ENCODE peak calls at places on chromosome X, in eight cellular contexts. Z, Q, X, M, I, B, G and N are unnamed samples. For H3K27me3, the result is how much of the 10 kb centered on the place peaks cover.

GRCh38 chrX:10726647-10727046 is 106.3 kb upstream of the MID1 start:
- DNase-seq in Z (no peak), Q (no peak), X (no peak), M (no peak), I (no peak), B (no peak), G (peak), N (peak)

GRCh38 chrX:70042399-70043371 is 7.1 kb downstream of the AWAT2 start:
- DNase-seq in Z (no peak), Q (no peak), X (no peak), M (no peak), I (no peak), B (no peak), G (peak), N (peak)

GRCh38 chrX:46561931-46562721 is 11.4 kb upstream of the CHST7 start:
- DNase-seq in Z (no peak), Q (no peak), X (no peak), M (no peak), I (no peak), B (no peak), G (peak), N (no peak)

GRCh38 chrX:136209016-136209738 is 42.0 kb downstream of the MAP7D3 start:
- DNase-seq in Z (peak), Q (peak), X (no peak), M (no peak), I (no peak), B (peak), G (peak), N (peak)

GRCh38 chrX:152149648-152150047 is 11.3 kb upstream of the MAGEA10 start:
- DNase-seq in Z (no peak), Q (no peak), X (no peak), M (no peak), I (no peak), B (no peak), G (no peak), N (no peak)

GRCh38 chrX:121457096-121457495 is 409.7 kb downstream of the GLUD2 start:
- DNase-seq in Z (no peak), Q (no peak), X (no peak), M (no peak), I (no peak), B (no peak), G (no peak), N (no peak)

GRCh38 chrX:80812176-80812575 is 2.5 kb upstream of the BRWD3 start:
- DNase-seq in Z (no peak), Q (peak), X (peak), M (no peak), I (no peak), B (peak), G (peak), N (peak)

GRCh38 chrX:27671234-27671633 is 81.1 kb downstream of the DCAF8L2 start:
- DNase-seq in Z (no peak), Q (no peak), X (no peak), M (no peak), I (no peak), B (no peak), G (no peak), N (no peak)

GRCh38 chrX:11478971-11479370 is 185.8 kb downstream of the AMELX start:
- DNase-seq in Z (no peak), Q (no peak), X (no peak), M (no peak), I (no peak), B (no peak), G (no peak), N (no peak)

GRCh38 chrX:65821721-65822496 is 154.5 kb downstream of the MSN start:
- DNase-seq in Z (peak), Q (no peak), X (peak), M (no peak), I (no peak), B (no peak), G (no peak), N (no peak)

GRCh38 chrX:14027031-14027430 is 2.7 kb downstream of the GEMIN8 start:
- DNase-seq in Z (no peak), Q (no peak), X (no peak), M (no peak), I (no peak), B (no peak), G (peak), N (no peak)

GRCh38 chrX:150364347-150365050 is 1.4 kb downstream of the MAMLD1 start:
- DNase-seq in Z (peak), Q (peak), X (no peak), M (no peak), I (no peak), B (peak), G (peak), N (no peak)

GRCh38 chrX:34528081-34528480 is 129.0 kb downstream of the TMEM47 start:
- DNase-seq in Z (no peak), Q (no peak), X (no peak), M (no peak), I (no peak), B (no peak), G (no peak), N (no peak)

GRCh38 chrX:102546818-102547493 is 30.4 kb upstream of the TMSB15A start:
- DNase-seq in Z (no peak), Q (peak), X (no peak), M (no peak), I (no peak), B (no peak), G (no peak), N (no peak)

GRCh38 chrX:54482839-54483593 is 13.0 kb downstream of the FGD1 start:
- DNase-seq in Z (no peak), Q (peak), X (no peak), M (no peak), I (no peak), B (peak), G (no peak), N (no peak)

DNA sequence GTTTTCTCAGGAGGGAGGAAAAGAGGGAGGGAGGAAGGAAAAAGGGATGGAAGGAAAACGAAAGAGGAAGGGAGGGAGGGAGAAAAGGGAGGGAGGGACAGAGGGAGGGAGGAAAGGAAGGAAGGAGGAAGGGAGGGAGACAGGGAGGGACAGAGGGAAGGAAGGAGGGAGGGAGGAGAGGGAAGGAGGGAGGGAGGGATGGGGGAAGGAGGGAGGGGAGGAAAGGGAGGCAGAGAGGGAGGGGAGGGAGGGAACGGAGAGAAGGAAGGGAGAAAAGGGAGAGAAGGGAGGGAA is 15.4 kb downstream of the DHRSX start:
- DNase-seq in Z (no peak), Q (no peak), X (no peak), M (no peak), I (no peak), B (no peak), G (no peak), N (no peak)
- H3K27ac ChIP-seq in Z (no peak), Q (peak), X (no peak), M (peak), I (peak), B (peak), G (no peak), N (peak)

GRCh38 chrX:16171944-16172343 is 4.7 kb downstream of the MAGEB17 start:
- DNase-seq in Z (no peak), Q (no peak), X (no peak), M (no peak), I (no peak), B (peak), G (no peak), N (no peak)
- H3K27me3 ChIP-seq in Z (under half), Q (under half), X (under half), M (under half), I (under half), B (under half), G (under half), N (under half)

DNA sequence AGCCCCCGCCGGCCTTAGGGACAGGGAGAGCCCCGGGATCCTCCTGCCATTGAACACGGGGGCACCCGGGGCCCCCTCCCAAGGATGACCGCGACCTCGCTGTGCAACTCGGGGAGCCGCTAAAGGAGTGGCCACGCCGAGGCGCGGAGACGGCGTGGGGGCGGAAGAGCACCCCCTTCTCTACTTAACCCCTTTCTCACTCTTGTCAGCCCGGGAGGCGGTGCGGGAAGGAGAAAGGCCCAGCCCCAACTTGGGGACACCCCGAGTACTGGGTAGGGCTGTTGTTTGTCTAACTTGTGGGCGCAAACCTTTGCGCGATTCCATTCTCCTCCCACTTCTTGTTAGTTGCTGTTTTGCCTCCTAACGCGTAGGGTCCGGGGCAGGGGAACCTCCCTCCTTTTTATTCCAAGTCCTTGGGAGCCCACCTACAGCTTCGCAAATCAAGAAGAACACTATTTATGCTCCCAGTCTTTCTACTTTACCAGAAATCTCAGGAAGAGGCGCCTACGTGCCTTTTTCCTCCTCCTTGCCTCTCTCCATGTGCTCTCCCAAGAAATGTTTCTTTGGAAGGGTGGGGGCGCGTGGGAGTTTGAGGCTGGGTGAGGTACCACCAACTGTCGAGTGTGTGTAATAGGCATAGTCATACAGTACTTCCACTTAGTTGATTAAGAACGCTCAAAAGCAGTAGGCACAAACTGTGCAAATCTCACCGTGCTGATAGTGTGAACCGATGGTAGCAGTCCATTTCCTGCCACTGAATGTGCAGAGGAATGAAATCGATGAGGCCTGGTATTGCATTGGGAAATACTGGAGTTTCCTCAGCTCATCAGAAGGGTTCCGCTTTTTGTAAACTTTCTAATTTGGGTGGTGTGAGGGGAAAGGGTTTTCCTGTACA is 810 bp downstream of the DIAPH2 start:
- DNase-seq in Z (peak), Q (peak), X (peak), M (no peak), I (peak), B (peak), G (peak), N (peak)
- H3K27ac ChIP-seq in Z (peak), Q (no peak), X (peak), M (peak), I (peak), B (no peak), G (peak), N (peak)

GRCh38 chrX:16993791-16994318 is 47.4 kb downstream of the REPS2 start:
- DNase-seq in Z (no peak), Q (peak), X (no peak), M (no peak), I (no peak), B (peak), G (peak), N (no peak)

GRCh38 chrX:17000751-17001150 is 54.3 kb downstream of the REPS2 start:
- DNase-seq in Z (no peak), Q (no peak), X (no peak), M (no peak), I (no peak), B (no peak), G (no peak), N (no peak)

GRCh38 chrX:16997313-16997712 is 50.9 kb downstream of the REPS2 start:
- DNase-seq in Z (no peak), Q (no peak), X (no peak), M (no peak), I (no peak), B (no peak), G (no peak), N (no peak)

GRCh38 chrX:16999275-16999674 is 52.8 kb downstream of the REPS2 start:
- DNase-seq in Z (no peak), Q (no peak), X (no peak), M (no peak), I (no peak), B (no peak), G (no peak), N (no peak)
- H3K27me3 ChIP-seq in Z (under half), Q (under half), X (under half), M (under half), I (under half), B (under half), G (under half), N (under half)

DNA sequence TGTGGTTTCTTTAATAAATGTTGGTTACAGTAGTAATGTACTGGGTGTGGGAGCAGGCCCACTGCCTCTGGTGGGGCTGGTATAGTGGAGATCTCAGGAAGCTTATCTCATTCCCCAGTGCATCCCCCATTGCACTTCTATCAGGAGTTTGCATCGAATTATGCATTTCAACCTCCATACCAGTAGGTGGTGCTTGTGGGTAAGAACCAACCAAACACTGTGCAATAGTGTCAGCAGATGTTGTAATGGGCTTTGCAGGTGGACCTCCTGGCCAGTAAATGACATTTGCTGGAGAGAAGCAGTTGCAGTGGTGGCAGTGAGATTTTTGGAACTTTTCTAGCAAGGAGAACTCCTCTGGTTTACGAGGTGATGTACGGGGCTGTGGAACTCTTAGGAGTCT is 150.6 kb downstream of the POU3F4 start:
- DNase-seq in Z (no peak), Q (no peak), X (no peak), M (no peak), I (no peak), B (no peak), G (no peak), N (no peak)
- H3K27ac ChIP-seq in Z (no peak), Q (no peak), X (no peak), M (no peak), I (no peak), B (no peak), G (no peak), N (no peak)

GRCh38 chrX:140422501-140422900 is 82.4 kb downstream of the SOX3 start:
- DNase-seq in Z (no peak), Q (no peak), X (no peak), M (no peak), I (no peak), B (no peak), G (no peak), N (no peak)
- H3K27me3 ChIP-seq in Z (under half), Q (under half), X (under half), M (under half), I (under half), B (under half), G (under half), N (under half)